ENCODE peak calls at places on chromosome 18, in nine cellular contexts. One of them, this sample, is unnamed. For H3K27me3, the result is how much of the 10 kb centered on the place peaks cover.

GRCh38 chr18:57833441-57834101 is 30.5 kb upstream of the ATP8B1 start:
- DNase-seq in SK-N-SH: no peak
- DNase-seq in GM23338: peak
- DNase-seq in endothelial cell of umbilical vein: peak
- DNase-seq in spleen: no peak
- DNase-seq in transverse colon: no peak
- DNase-seq in HCT116: no peak
- DNase-seq in breast epithelium: no peak
- DNase-seq in Panc1: no peak
- DNase-seq in this sample: no peak

GRCh38 chr18:63829886-63830285 is 54.7 kb downstream of the SERPINB7 start:
- DNase-seq in breast epithelium: no peak
- DNase-seq in transverse colon: no peak
- DNase-seq in endothelial cell of umbilical vein: no peak
- DNase-seq in GM23338: no peak
- DNase-seq in SK-N-SH: no peak
- DNase-seq in Panc1: no peak
- DNase-seq in spleen: no peak
- DNase-seq in HCT116: no peak
- DNase-seq in this sample: no peak

GRCh38 chr18:46335551-46336059 is 231.4 kb downstream of the HAUS1 start:
- DNase-seq in SK-N-SH: peak
- DNase-seq in spleen: peak
- DNase-seq in endothelial cell of umbilical vein: no peak
- DNase-seq in Panc1: no peak
- DNase-seq in GM23338: peak
- DNase-seq in HCT116: no peak
- DNase-seq in transverse colon: no peak
- DNase-seq in breast epithelium: no peak
- DNase-seq in this sample: no peak

GRCh38 chr18:9413586-9413985 is 61.7 kb upstream of the RALBP1 start:
- DNase-seq in endothelial cell of umbilical vein: peak
- DNase-seq in SK-N-SH: no peak
- DNase-seq in GM23338: no peak
- DNase-seq in breast epithelium: no peak
- DNase-seq in transverse colon: no peak
- DNase-seq in HCT116: no peak
- DNase-seq in spleen: no peak
- DNase-seq in Panc1: no peak
- DNase-seq in this sample: no peak

GRCh38 chr18:61402761-61403160 is 69.5 kb downstream of the CDH20 start:
- DNase-seq in SK-N-SH: no peak
- DNase-seq in Panc1: no peak
- DNase-seq in endothelial cell of umbilical vein: no peak
- DNase-seq in transverse colon: no peak
- DNase-seq in breast epithelium: no peak
- DNase-seq in spleen: no peak
- DNase-seq in HCT116: no peak
- DNase-seq in GM23338: no peak
- DNase-seq in this sample: no peak

GRCh38 chr18:21897811-21898210 is 157.2 kb downstream of the MIB1 start:
- DNase-seq in spleen: no peak
- DNase-seq in endothelial cell of umbilical vein: peak
- DNase-seq in Panc1: peak
- DNase-seq in GM23338: peak
- DNase-seq in breast epithelium: no peak
- DNase-seq in SK-N-SH: peak
- DNase-seq in HCT116: peak
- DNase-seq in transverse colon: peak
- DNase-seq in this sample: peak

GRCh38 chr18:28088477-28088876 is 88.5 kb downstream of the CDH2 start:
- DNase-seq in transverse colon: no peak
- DNase-seq in spleen: no peak
- DNase-seq in SK-N-SH: no peak
- DNase-seq in endothelial cell of umbilical vein: no peak
- DNase-seq in HCT116: no peak
- DNase-seq in Panc1: no peak
- DNase-seq in breast epithelium: no peak
- DNase-seq in GM23338: peak
- DNase-seq in this sample: no peak

GRCh38 chr18:35117951-35118411 is 76.8 kb downstream of the MAPRE2 start:
- DNase-seq in spleen: no peak
- DNase-seq in breast epithelium: no peak
- DNase-seq in Panc1: no peak
- DNase-seq in endothelial cell of umbilical vein: no peak
- DNase-seq in GM23338: no peak
- DNase-seq in HCT116: no peak
- DNase-seq in transverse colon: no peak
- DNase-seq in SK-N-SH: no peak
- DNase-seq in this sample: no peak

GRCh38 chr18:27577740-27578139 is 392.6 kb upstream of the CHST9 start:
- DNase-seq in breast epithelium: no peak
- DNase-seq in transverse colon: no peak
- DNase-seq in GM23338: no peak
- DNase-seq in endothelial cell of umbilical vein: no peak
- DNase-seq in HCT116: no peak
- DNase-seq in spleen: no peak
- DNase-seq in Panc1: no peak
- DNase-seq in SK-N-SH: no peak
- DNase-seq in this sample: no peak

GRCh38 chr18:23143871-23144270 is 8.6 kb downstream of the CABLES1 start:
- DNase-seq in spleen: no peak
- DNase-seq in endothelial cell of umbilical vein: no peak
- DNase-seq in HCT116: no peak
- DNase-seq in breast epithelium: no peak
- DNase-seq in transverse colon: no peak
- DNase-seq in Panc1: no peak
- DNase-seq in SK-N-SH: peak
- DNase-seq in GM23338: no peak
- DNase-seq in this sample: no peak

GRCh38 chr18:36167692-36168218 is 19.5 kb upstream of the MOCOS start:
- DNase-seq in GM23338: no peak
- DNase-seq in HCT116: no peak
- DNase-seq in SK-N-SH: no peak
- DNase-seq in breast epithelium: no peak
- DNase-seq in Panc1: no peak
- DNase-seq in spleen: no peak
- DNase-seq in transverse colon: no peak
- DNase-seq in endothelial cell of umbilical vein: no peak
- DNase-seq in this sample: no peak

GRCh38 chr18:47969851-47970250 is 39.4 kb upstream of the SMAD2 start:
- DNase-seq in HCT116: no peak
- DNase-seq in GM23338: no peak
- DNase-seq in Panc1: no peak
- DNase-seq in spleen: no peak
- DNase-seq in transverse colon: no peak
- DNase-seq in breast epithelium: no peak
- DNase-seq in endothelial cell of umbilical vein: no peak
- DNase-seq in SK-N-SH: no peak
- DNase-seq in this sample: no peak

GRCh38 chr18:60215432-60215831 is 157.1 kb downstream of the MC4R start:
- DNase-seq in spleen: no peak
- DNase-seq in endothelial cell of umbilical vein: no peak
- DNase-seq in breast epithelium: no peak
- DNase-seq in HCT116: no peak
- DNase-seq in Panc1: no peak
- DNase-seq in transverse colon: no peak
- DNase-seq in SK-N-SH: no peak
- DNase-seq in GM23338: no peak
- DNase-seq in this sample: no peak
- TF ChIP-seq POLR2AphosphoS5 in spleen: no peak
- TF ChIP-seq POLR2AphosphoS5 in endothelial cell of umbilical vein: no peak
- TF ChIP-seq POLR2AphosphoS5 in breast epithelium: no peak
- TF ChIP-seq POLR2AphosphoS5 in HCT116: no peak
- TF ChIP-seq POLR2AphosphoS5 in Panc1: no peak
- TF ChIP-seq POLR2AphosphoS5 in transverse colon: no peak
- TF ChIP-seq POLR2AphosphoS5 in SK-N-SH: no peak
- TF ChIP-seq POLR2AphosphoS5 in GM23338: no peak
- TF ChIP-seq POLR2AphosphoS5 in this sample: no peak

DNA sequence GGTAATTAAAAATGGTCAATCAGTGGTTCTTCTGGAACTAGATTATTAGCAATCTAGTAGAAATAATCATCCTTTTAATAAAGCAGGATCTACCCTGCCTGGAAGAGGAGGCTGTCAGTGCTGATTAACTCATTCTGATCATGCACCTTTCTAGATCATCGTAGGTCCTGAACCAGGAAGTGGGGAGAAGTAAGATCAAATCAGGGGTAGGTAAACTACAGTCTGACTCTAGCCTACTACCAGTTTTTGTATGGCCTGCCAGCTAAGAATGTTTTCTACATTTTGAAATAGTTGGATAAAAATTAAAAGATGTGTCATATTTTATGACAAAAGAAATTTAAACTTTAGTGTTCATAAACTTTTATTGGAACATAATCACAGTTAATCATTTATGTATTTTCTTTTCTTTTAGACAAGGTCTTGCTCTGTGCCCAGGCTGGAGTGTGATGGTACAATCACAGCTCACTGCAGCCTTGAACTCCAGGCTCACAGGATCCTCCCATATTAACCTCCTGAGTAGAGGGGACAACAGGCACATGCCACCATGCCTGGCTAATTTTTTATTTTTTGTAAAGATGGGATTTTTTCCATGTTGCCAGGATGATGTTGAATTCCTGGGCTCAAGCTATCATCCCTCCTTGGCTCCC is 36.1 kb downstream of the C18orf54 start:
- DNase-seq in HCT116: no peak
- DNase-seq in GM23338: no peak
- DNase-seq in SK-N-SH: no peak
- DNase-seq in endothelial cell of umbilical vein: no peak
- DNase-seq in Panc1: no peak
- DNase-seq in spleen: no peak
- DNase-seq in breast epithelium: no peak
- DNase-seq in transverse colon: peak
- DNase-seq in this sample: no peak
- H3K27me3 ChIP-seq in HCT116: under half
- H3K27me3 ChIP-seq in GM23338: under half
- H3K27me3 ChIP-seq in SK-N-SH: under half
- H3K27me3 ChIP-seq in endothelial cell of umbilical vein: under half
- H3K27me3 ChIP-seq in Panc1: under half
- H3K27me3 ChIP-seq in spleen: under half
- H3K27me3 ChIP-seq in breast epithelium: under half
- H3K27me3 ChIP-seq in transverse colon: under half
- H3K27me3 ChIP-seq in this sample: under half

GRCh38 chr18:24388975-24389374 is 8.6 kb downstream of the OSBPL1A start:
- DNase-seq in HCT116: no peak
- DNase-seq in spleen: no peak
- DNase-seq in SK-N-SH: peak
- DNase-seq in Panc1: no peak
- DNase-seq in endothelial cell of umbilical vein: no peak
- DNase-seq in GM23338: no peak
- DNase-seq in transverse colon: no peak
- DNase-seq in breast epithelium: no peak
- DNase-seq in this sample: no peak
- TF ChIP-seq CTCF in HCT116: no peak
- TF ChIP-seq CTCF in spleen: no peak
- TF ChIP-seq CTCF in SK-N-SH: no peak
- TF ChIP-seq CTCF in Panc1: no peak
- TF ChIP-seq CTCF in endothelial cell of umbilical vein: no peak
- TF ChIP-seq CTCF in GM23338: no peak
- TF ChIP-seq CTCF in transverse colon: no peak
- TF ChIP-seq CTCF in breast epithelium: no peak
- TF ChIP-seq CTCF in this sample: no peak

DNA sequence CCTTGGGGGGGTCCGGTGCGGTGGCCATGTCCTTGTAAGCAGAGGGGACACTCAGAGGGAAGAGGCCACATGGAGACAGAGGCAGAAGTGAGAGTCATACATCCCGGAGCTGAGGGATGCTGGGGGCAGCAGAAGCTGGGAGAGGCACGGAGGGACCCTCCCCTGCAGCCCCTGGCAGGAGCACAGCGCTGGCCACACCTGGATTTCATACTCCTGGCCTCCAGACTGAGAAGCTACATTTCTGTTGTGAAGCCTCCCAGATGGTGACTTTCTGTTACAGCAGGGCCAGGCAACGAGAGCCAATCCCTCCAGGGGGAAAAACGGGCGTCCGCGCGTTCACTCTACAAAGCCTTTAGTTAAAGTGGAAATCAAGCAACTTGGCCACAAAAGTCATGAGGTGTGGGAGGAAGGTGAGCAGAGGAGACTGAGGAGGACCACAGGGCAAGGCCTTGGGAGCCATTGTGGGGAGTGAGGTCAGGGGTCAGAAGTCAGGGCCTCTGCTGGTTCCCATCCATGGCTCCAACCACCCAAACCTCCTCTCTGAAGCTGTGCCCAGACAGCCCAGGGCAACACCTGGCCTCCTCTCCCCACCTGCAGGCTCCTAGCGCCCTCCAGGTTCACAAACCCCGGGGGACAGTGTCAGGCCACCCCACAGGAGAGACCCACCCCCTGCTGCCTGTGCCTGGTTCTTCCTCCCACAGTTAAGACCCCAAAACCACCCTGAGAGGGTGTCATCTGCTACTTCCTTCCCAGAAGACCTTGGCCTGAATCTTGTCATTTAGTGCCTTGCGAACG is 4.5 kb upstream of the MBP start:
- DNase-seq in Panc1: no peak
- DNase-seq in transverse colon: no peak
- DNase-seq in SK-N-SH: no peak
- DNase-seq in breast epithelium: no peak
- DNase-seq in spleen: no peak
- DNase-seq in HCT116: no peak
- DNase-seq in endothelial cell of umbilical vein: no peak
- DNase-seq in GM23338: no peak
- DNase-seq in this sample: no peak
- TF ChIP-seq POLR2AphosphoS5 in Panc1: no peak
- TF ChIP-seq POLR2AphosphoS5 in transverse colon: no peak
- TF ChIP-seq POLR2AphosphoS5 in SK-N-SH: no peak
- TF ChIP-seq POLR2AphosphoS5 in breast epithelium: no peak
- TF ChIP-seq POLR2AphosphoS5 in spleen: no peak
- TF ChIP-seq POLR2AphosphoS5 in HCT116: no peak
- TF ChIP-seq POLR2AphosphoS5 in endothelial cell of umbilical vein: no peak
- TF ChIP-seq POLR2AphosphoS5 in GM23338: no peak
- TF ChIP-seq POLR2AphosphoS5 in this sample: no peak

GRCh38 chr18:13235981-13236380 is 17.4 kb downstream of the LDLRAD4 start:
- DNase-seq in HCT116: no peak
- DNase-seq in SK-N-SH: no peak
- DNase-seq in transverse colon: no peak
- DNase-seq in breast epithelium: no peak
- DNase-seq in spleen: no peak
- DNase-seq in GM23338: no peak
- DNase-seq in Panc1: no peak
- DNase-seq in endothelial cell of umbilical vein: no peak
- DNase-seq in this sample: no peak

GRCh38 chr18:13239557-13239956 is 21.0 kb downstream of the LDLRAD4 start:
- DNase-seq in HCT116: no peak
- DNase-seq in SK-N-SH: no peak
- DNase-seq in spleen: peak
- DNase-seq in endothelial cell of umbilical vein: no peak
- DNase-seq in breast epithelium: peak
- DNase-seq in GM23338: no peak
- DNase-seq in transverse colon: no peak
- DNase-seq in Panc1: no peak
- DNase-seq in this sample: no peak

GRCh38 chr18:13237073-13237472 is 18.5 kb downstream of the LDLRAD4 start:
- DNase-seq in transverse colon: no peak
- DNase-seq in spleen: no peak
- DNase-seq in Panc1: no peak
- DNase-seq in breast epithelium: peak
- DNase-seq in SK-N-SH: no peak
- DNase-seq in HCT116: no peak
- DNase-seq in endothelial cell of umbilical vein: no peak
- DNase-seq in GM23338: no peak
- DNase-seq in this sample: no peak

GRCh38 chr18:13236411-13236810 is 17.9 kb downstream of the LDLRAD4 start:
- DNase-seq in Panc1: no peak
- DNase-seq in GM23338: no peak
- DNase-seq in breast epithelium: peak
- DNase-seq in transverse colon: no peak
- DNase-seq in endothelial cell of umbilical vein: no peak
- DNase-seq in HCT116: no peak
- DNase-seq in spleen: peak
- DNase-seq in SK-N-SH: no peak
- DNase-seq in this sample: no peak

GRCh38 chr18:13237641-13238040 is 19.1 kb downstream of the LDLRAD4 start:
- DNase-seq in spleen: no peak
- DNase-seq in breast epithelium: peak
- DNase-seq in Panc1: no peak
- DNase-seq in endothelial cell of umbilical vein: no peak
- DNase-seq in transverse colon: no peak
- DNase-seq in SK-N-SH: no peak
- DNase-seq in HCT116: no peak
- DNase-seq in GM23338: no peak
- DNase-seq in this sample: no peak
- H3K27me3 ChIP-seq in spleen: under half
- H3K27me3 ChIP-seq in breast epithelium: under half
- H3K27me3 ChIP-seq in Panc1: under half
- H3K27me3 ChIP-seq in endothelial cell of umbilical vein: under half
- H3K27me3 ChIP-seq in transverse colon: under half
- H3K27me3 ChIP-seq in SK-N-SH: under half
- H3K27me3 ChIP-seq in HCT116: under half
- H3K27me3 ChIP-seq in GM23338: under half
- H3K27me3 ChIP-seq in this sample: under half